ENCODE peak calls at places on chromosomes 3 and 15, in eight cellular contexts. Q is stimulated activated CD4-positive, alpha-beta T cell treated with anti-CD3 and anti-CD28 coated beads, Interleukin-4, amount 100 ng/mL, for 4 hours; I is endothelial cell; F is RPMI8226; U is AG09309; V is fibroblast of lung; S is iris pigment epithelial cell; R is activated gamma-delta T cell treated with Interleukin-2 at 50 U/mL for 16 hours. J is an unnamed sample.
A peak's percentile ranks its signal among the peaks of the same experiment; 100 is the strongest.

GRCh38 chr3:177827517-177828249 is 630.4 kb upstream of the TBL1XR1 start:
- DNase-seq in Q (no peak), I (no peak), F (no peak), U (peak; percentile 71), V (peak; percentile 86), S (peak; percentile 98), R (no peak), J (no peak)

GRCh38 chr3:33807190-33807589 is 8.8 kb downstream of the PDCD6IP start:
- DNase-seq in Q (no peak), I (no peak), F (peak; percentile 40), U (no peak), V (no peak), S (no peak), R (no peak), J (no peak)

GRCh38 chr3:26114851-26115250 is 325.0 kb downstream of the OXSM start:
- DNase-seq in Q (no peak), I (no peak), F (no peak), U (no peak), V (no peak), S (no peak), R (no peak), J (no peak)

GRCh38 chr3:133643611-133644010 is 18.1 kb downstream of the TOPBP1 start:
- DNase-seq in Q (no peak), I (no peak), F (no peak), U (no peak), V (no peak), S (peak; percentile 75), R (no peak), J (no peak)

GRCh38 chr3:11140054-11140712 is 14.1 kb upstream of the HRH1 start:
- DNase-seq in Q (no peak), I (no peak), F (peak; percentile 92), U (no peak), V (peak; percentile 79), S (no peak), R (no peak), J (no peak)

GRCh38 chr3:62193586-62194345 is 179.6 kb downstream of the FEZF2 start:
- DNase-seq in Q (no peak), I (no peak), F (no peak), U (no peak), V (no peak), S (no peak), R (no peak), J (no peak)

GRCh38 chr3:187519428-187519890 is 150.7 kb downstream of the SST start:
- DNase-seq in Q (no peak), I (no peak), F (no peak), U (peak; percentile 20), V (no peak), S (peak; percentile 7), R (no peak), J (no peak)

GRCh38 chr3:105385868-105386508 is 19.3 kb downstream of the ALCAM start:
- DNase-seq in Q (no peak), I (no peak), F (no peak), U (no peak), V (no peak), S (no peak), R (no peak), J (no peak)

GRCh38 chr3:28840976-28841376 is 439.9 kb upstream of the RBMS3 start:
- DNase-seq in Q (no peak), I (no peak), F (no peak), U (no peak), V (no peak), S (no peak), R (no peak), J (no peak)

GRCh38 chr3:189726277-189726676 is 95.1 kb downstream of the TP63 start:
- DNase-seq in Q (no peak), I (no peak), F (no peak), U (no peak), V (no peak), S (peak; percentile 12), R (no peak), J (no peak)

GRCh38 chr3:156148345-156148945 is 28.1 kb downstream of the KCNAB1 start:
- DNase-seq in Q (no peak), I (no peak), F (no peak), U (no peak), V (peak; percentile 8), S (no peak), R (no peak), J (no peak)

GRCh38 chr3:41434781-41435180 is 235.5 kb downstream of the CTNNB1 start:
- DNase-seq in Q (no peak), I (no peak), F (no peak), U (no peak), V (no peak), S (no peak), R (no peak), J (no peak)

GRCh38 chr15:51375966-51376640 is 34.6 kb downstream of the GLDN start:
- DNase-seq in Q (no peak), I (no peak), F (no peak), U (no peak), V (peak; percentile 52), S (peak; percentile 83), R (no peak), J (no peak)

GRCh38 chr3:78919021-78919755 is 848.6 kb downstream of the ROBO1 start:
- DNase-seq in Q (no peak), I (no peak), F (no peak), U (peak; percentile 89), V (peak; percentile 91), S (peak; percentile 99), R (no peak), J (no peak)

GRCh38 chr15:99857836-99858235 is 124.6 kb upstream of the LYSMD4 start:
- DNase-seq in Q (no peak), I (no peak), F (no peak), U (no peak), V (no peak), S (no peak), R (no peak), J (no peak)

J was measured in RWPE2.